ENCODE peak calls at places on chromosomes 2 and 18, in seven cellular contexts. A is CD8-positive, alpha-beta memory T cell; I is SJSA1; O is A673; Z is WERI-Rb-1; F is fibroblast of lung; Y is bronchial epithelial cell. J is an unnamed sample. For H3K27me3, the result is how much of the 10 kb centered on the place peaks cover.

GRCh38 chr2:4020649-4021048 is 317.3 kb downstream of the DCDC2C start:
- DNase-seq in A (no peak), I (no peak), O (no peak), Z (no peak), F (no peak), Y (no peak), J (no peak)

GRCh38 chr2:158060862-158061435 is 40.7 kb upstream of the UPP2 start:
- DNase-seq in A (no peak), I (no peak), O (peak), Z (no peak), F (peak), Y (peak), J (no peak)

GRCh38 chr2:120719471-120719870 is 16.2 kb upstream of the GLI2 start:
- DNase-seq in A (peak), I (no peak), O (no peak), Z (no peak), F (no peak), Y (no peak), J (no peak)

GRCh38 chr2:110853516-110853915 is 121.1 kb downstream of the ACOXL start:
- DNase-seq in A (peak), I (no peak), O (peak), Z (peak), F (peak), Y (peak), J (no peak)

GRCh38 chr2:36770542-36771287 is 74.2 kb downstream of the VIT start:
- DNase-seq in A (no peak), I (peak), O (peak), Z (peak), F (peak), Y (peak), J (no peak)

GRCh38 chr18:11322716-11323115 is 173.3 kb upstream of the PIEZO2 start:
- DNase-seq in A (no peak), I (no peak), O (no peak), Z (no peak), F (no peak), Y (no peak), J (no peak)

GRCh38 chr2:134819334-134819733 is 19.1 kb upstream of the ACMSD start:
- DNase-seq in A (no peak), I (no peak), O (peak), Z (no peak), F (peak), Y (peak), J (no peak)

GRCh38 chr2:145652051-145652450 is 1132.1 kb upstream of the ZEB2 start:
- DNase-seq in A (no peak), I (no peak), O (peak), Z (no peak), F (peak), Y (no peak), J (no peak)

GRCh38 chr18:9825571-9826073 is 60.2 kb upstream of the TXNDC2 start:
- DNase-seq in A (no peak), I (peak), O (peak), Z (no peak), F (peak), Y (peak), J (no peak)

GRCh38 chr2:174342600-174343342 is 8.0 kb downstream of the SP9 start:
- DNase-seq in A (peak), I (no peak), O (no peak), Z (no peak), F (no peak), Y (no peak), J (no peak)

GRCh38 chr2:176669398-176670174 is 400.3 kb downstream of the MTX2 start:
- DNase-seq in A (no peak), I (no peak), O (peak), Z (no peak), F (no peak), Y (no peak), J (no peak)

GRCh38 chr2:12861344-12861942 is 144.7 kb downstream of the TRIB2 start:
- DNase-seq in A (no peak), I (no peak), O (no peak), Z (no peak), F (peak), Y (peak), J (no peak)

GRCh38 chr2:101418704-101419663 is 31.7 kb upstream of the CREG2 start:
- DNase-seq in A (peak), I (peak), O (peak), Z (peak), F (peak), Y (peak), J (no peak)

GRCh38 chr2:182870227-182870626 is 3.8 kb upstream of the FRZB start:
- DNase-seq in A (no peak), I (no peak), O (peak), Z (peak), F (no peak), Y (no peak), J (no peak)

GRCh38 chr2:42652086-42652485 is 83.7 kb downstream of the MTA3 start:
- DNase-seq in A (no peak), I (no peak), O (no peak), Z (no peak), F (no peak), Y (no peak), J (no peak)

GRCh38 chr18:33666915-33667314 is 88.9 kb downstream of the ASXL3 start:
- DNase-seq in A (no peak), I (no peak), O (no peak), Z (peak), F (no peak), Y (no peak), J (no peak)

GRCh38 chr2:163312723-163313122 is 423.1 kb downstream of the FIGN start:
- DNase-seq in A (no peak), I (no peak), O (peak), Z (no peak), F (no peak), Y (no peak), J (no peak)

GRCh38 chr2:32427672-32428622 is 71.1 kb downstream of the BIRC6 start:
- DNase-seq in A (no peak), I (no peak), O (no peak), Z (peak), F (no peak), Y (no peak), J (no peak)

GRCh38 chr2:26873584-26873983 is 25.7 kb downstream of the DPYSL5 start:
- DNase-seq in A (no peak), I (no peak), O (peak), Z (no peak), F (no peak), Y (no peak), J (no peak)

GRCh38 chr18:63166142-63166541 is 153.4 kb downstream of the BCL2 start:
- DNase-seq in A (no peak), I (no peak), O (no peak), Z (no peak), F (no peak), Y (no peak), J (no peak)

GRCh38 chr18:66342577-66342976 is 261.3 kb downstream of the CDH19 start:
- DNase-seq in A (no peak), I (no peak), O (no peak), Z (no peak), F (no peak), Y (no peak), J (no peak)

GRCh38 chr2:96245609-96246390 is 20.0 kb downstream of the TMEM127 start:
- DNase-seq in A (no peak), I (no peak), O (no peak), Z (no peak), F (peak), Y (peak), J (no peak)

GRCh38 chr2:55992465-55992864 is 68.9 kb upstream of the EFEMP1 start:
- DNase-seq in A (no peak), I (peak), O (no peak), Z (no peak), F (peak), Y (peak), J (no peak)

GRCh38 chr18:13136689-13137040 is 81.9 kb upstream of the LDLRAD4 start:
- DNase-seq in A (no peak), I (no peak), O (peak), Z (no peak), F (no peak), Y (no peak), J (no peak)

GRCh38 chr2:206971805-206972204 is 32.5 kb downstream of the CPO start:
- DNase-seq in A (no peak), I (no peak), O (no peak), Z (no peak), F (peak), Y (peak), J (no peak)

GRCh38 chr2:102620367-102620766 is 1.0 kb downstream of the SLC9A2 start:
- DNase-seq in A (no peak), I (no peak), O (no peak), Z (no peak), F (no peak), Y (no peak), J (no peak)

GRCh38 chr18:36187138-36187825 is at the start of gene MOCOS:
- DNase-seq in A (peak), I (peak), O (peak), Z (peak), F (peak), Y (peak), J (peak)

GRCh38 chr18:36189486-36189885 is 2.2 kb downstream of the MOCOS start:
- DNase-seq in A (no peak), I (no peak), O (no peak), Z (no peak), F (no peak), Y (no peak), J (no peak)

GRCh38 chr18:36186461-36187137 is 698 bp upstream of the MOCOS start:
- DNase-seq in A (peak), I (no peak), O (no peak), Z (no peak), F (peak), Y (no peak), J (no peak)

GRCh38 chr18:36187826-36188721 is 777 bp downstream of the MOCOS start:
- DNase-seq in A (peak), I (no peak), O (no peak), Z (no peak), F (peak), Y (peak), J (no peak)

GRCh38 chr18:36188912-36189311 is 1.6 kb downstream of the MOCOS start:
- DNase-seq in A (no peak), I (no peak), O (no peak), Z (no peak), F (no peak), Y (no peak), J (no peak)
- H3K27me3 ChIP-seq in A (under half), I (under half), O (under half), Z (under half), F (under half), Y (under half), J (under half)

DNA sequence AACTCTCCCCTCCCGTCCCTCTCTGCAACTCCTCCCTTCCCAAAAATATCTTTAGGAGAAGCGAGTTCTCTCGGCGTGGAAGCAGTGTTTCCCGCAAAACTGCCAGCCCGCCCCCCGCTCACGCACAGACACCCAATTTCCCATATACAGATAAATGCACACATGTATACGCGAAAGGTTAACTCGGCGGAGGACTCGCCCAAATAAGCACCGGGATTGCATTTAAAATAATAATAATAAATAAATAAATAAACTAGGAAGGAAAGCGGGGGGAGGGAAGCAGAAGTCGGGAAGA is 70.0 kb upstream of the PSMD14 start:
- DNase-seq in A (no peak), I (no peak), O (no peak), Z (peak), F (no peak), Y (peak), J (no peak)
- H3K27me3 ChIP-seq in A (under half), I (under half), O (under half), Z (under half), F (under half), Y (under half), J (under half)

GRCh38 chr2:144455979-144456378 is 63.9 kb downstream of the ZEB2 start:
- DNase-seq in A (no peak), I (no peak), O (no peak), Z (no peak), F (no peak), Y (no peak), J (no peak)

GRCh38 chr2:144458536-144458935 is 61.4 kb downstream of the ZEB2 start:
- DNase-seq in A (no peak), I (no peak), O (no peak), Z (no peak), F (no peak), Y (no peak), J (no peak)

GRCh38 chr2:144453486-144454158 is 66.3 kb downstream of the ZEB2 start:
- DNase-seq in A (no peak), I (no peak), O (no peak), Z (peak), F (no peak), Y (no peak), J (no peak)

GRCh38 chr2:144454466-144455287 is 65.2 kb downstream of the ZEB2 start:
- DNase-seq in A (no peak), I (no peak), O (peak), Z (no peak), F (no peak), Y (no peak), J (no peak)

GRCh38 chr2:144456680-144457079 is 63.2 kb downstream of the ZEB2 start:
- DNase-seq in A (no peak), I (peak), O (peak), Z (no peak), F (peak), Y (peak), J (no peak)
- H3K27me3 ChIP-seq in A (under half), I (under half), O (under half), Z (under half), F (under half), Y (under half), J (under half)

DNA sequence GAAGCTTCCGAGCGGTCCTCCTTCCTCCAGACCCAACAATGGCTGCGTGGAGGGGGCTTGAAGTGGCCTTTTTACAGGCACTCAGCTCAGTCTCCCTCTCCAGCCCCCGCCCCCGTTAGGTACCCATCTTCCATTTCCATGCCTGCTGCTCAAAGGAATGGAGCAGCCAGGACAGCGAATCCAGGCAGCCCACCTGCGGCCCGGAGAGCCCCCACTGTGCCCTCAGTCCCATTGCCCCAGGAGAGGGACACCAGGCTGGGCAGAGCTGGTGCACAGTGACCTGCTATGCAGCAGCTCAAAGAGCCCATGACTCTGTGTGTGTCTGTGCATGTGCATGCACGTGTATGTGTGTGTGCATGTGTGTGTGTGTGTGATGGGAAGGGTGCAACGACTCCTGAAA is 10.6 kb upstream of the POMC start:
- DNase-seq in A (no peak), I (no peak), O (no peak), Z (no peak), F (no peak), Y (no peak), J (no peak)
- H3K27me3 ChIP-seq in A (under half), I (under half), O (under half), Z (under half), F (under half), Y (under half), J (under half)

DNA sequence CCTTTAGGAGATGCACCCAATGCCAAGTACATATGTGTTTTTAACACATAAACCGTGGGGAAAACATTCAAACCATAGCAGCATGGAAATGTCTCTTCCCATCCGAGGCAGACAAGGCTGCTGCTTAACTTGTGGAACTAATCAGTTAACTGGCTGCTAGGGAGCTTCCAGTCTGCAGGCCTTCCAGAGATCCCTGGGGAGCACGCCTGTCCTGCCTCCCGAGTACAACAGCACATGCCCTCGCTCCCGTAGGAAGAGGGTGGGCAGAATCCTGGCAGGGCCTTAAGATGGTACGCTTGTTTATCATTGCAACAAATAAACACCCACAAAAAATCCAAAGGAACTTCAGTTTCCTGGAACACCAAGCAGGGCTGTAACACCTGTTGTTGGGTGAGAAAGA is 56.3 kb downstream of the EDAR start:
- DNase-seq in A (no peak), I (no peak), O (peak), Z (no peak), F (no peak), Y (no peak), J (no peak)
- H3K27me3 ChIP-seq in A (under half), I (under half), O (under half), Z (under half), F (under half), Y (under half), J (under half)

DNA sequence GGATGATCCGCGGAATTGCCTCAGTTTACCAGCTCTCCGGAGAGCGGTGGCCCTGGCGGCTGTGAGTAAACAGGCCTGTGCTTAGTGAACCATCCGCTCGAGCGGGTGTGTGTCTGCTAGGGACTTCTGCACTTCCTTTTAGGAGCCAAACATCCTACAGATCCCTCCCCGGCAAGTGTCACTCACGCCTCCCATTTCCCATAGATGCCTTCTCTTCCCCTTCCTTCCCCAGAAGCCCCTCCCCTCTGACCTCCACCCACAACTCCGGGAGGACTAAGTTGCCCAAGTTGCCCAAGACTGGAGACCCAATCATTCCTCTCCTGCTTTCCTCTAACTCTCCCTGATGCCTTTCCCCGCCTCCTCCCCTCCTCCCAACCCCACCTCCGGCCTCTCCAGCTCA is 2.9 kb downstream of the C1QL2 start:
- DNase-seq in A (no peak), I (no peak), O (no peak), Z (no peak), F (no peak), Y (no peak), J (no peak)
- H3K27me3 ChIP-seq in A (under half), I (half or more), O (half or more), Z (under half), F (under half), Y (under half), J (half or more)

DNA sequence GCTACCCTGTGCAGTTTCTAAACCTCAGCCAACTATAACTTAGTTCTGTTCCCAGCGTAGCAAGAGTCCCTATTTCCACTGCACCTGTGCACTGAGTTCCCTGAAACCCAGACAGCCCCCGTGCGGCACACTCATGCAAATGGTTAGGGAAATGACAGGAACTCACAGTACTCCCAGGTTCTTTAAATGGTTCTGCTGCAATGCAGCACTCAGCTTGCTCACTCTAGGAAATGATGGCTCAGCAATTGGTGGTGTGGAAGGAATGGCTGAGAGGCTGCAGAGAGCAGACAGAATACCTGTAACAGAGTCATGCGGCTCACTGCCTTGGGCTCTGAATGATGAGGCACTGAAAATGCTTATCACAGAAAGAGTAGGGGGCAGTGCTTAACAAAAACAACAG is 143.0 kb downstream of the RAD51AP2 start:
- DNase-seq in A (no peak), I (no peak), O (no peak), Z (no peak), F (no peak), Y (peak), J (peak)
- H3K27me3 ChIP-seq in A (under half), I (under half), O (under half), Z (under half), F (under half), Y (under half), J (under half)

GRCh38 chr2:199488772-199489400 is 31.1 kb upstream of the SATB2 start:
- DNase-seq in A (no peak), I (peak), O (peak), Z (peak), F (peak), Y (peak), J (no peak)
- H3K27me3 ChIP-seq in A (under half), I (under half), O (under half), Z (under half), F (under half), Y (under half), J (under half)

DNA sequence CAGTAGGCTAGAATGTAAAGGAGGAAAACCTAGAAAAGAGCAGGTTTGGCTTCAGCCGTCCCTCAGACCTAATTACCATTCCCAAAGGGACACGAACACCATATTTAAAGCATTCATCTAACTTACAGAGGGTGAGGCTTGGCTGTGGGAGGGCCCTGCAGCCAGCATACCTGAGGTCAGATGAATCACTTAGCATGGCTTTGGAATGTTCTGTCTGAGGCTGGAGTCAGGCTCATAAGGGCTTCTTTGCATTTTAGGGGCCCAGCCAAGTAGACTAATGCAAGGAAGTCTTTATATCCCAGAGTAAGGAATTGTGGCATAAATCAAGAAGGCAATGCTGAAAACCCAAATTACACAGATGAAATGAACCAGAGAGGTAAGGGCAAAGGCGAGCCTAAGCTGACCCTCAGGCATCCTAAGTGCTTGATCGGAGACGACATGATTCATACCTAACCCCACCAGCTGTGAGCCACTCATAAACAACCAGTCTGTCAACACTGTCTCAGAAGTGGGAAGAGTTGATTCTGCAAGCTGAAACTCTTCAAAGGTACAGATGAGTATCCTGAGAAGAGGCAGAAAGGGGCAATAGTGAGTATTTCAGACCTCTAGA is 383.6 kb downstream of the DCC start:
- DNase-seq in A (no peak), I (no peak), O (no peak), Z (no peak), F (no peak), Y (peak), J (no peak)
- H3K27me3 ChIP-seq in A (under half), I (under half), O (under half), Z (under half), F (under half), Y (under half), J (under half)

GRCh38 chr2:240383099-240383758 is 52.2 kb upstream of the GPC1 start:
- DNase-seq in A (no peak), I (no peak), O (no peak), Z (no peak), F (no peak), Y (no peak), J (no peak)
- H3K27me3 ChIP-seq in A (under half), I (under half), O (under half), Z (under half), F (under half), Y (under half), J (under half)